ENCODE peak calls at places on chromosomes 2 and 18, in four cellular contexts. U is HTR-8/SVneo; Y is activated CD4-positive, alpha-beta T cell treated with anti-CD3 and anti-CD28 coated beads for 36 hours; D is kidney tubule cell. H is an unnamed sample.

GRCh38 chr18:35289293-35290069 is 548 bp downstream of the ZSCAN30 start:
- DNase-seq in U (peak), Y (peak), D (peak), H (peak)

GRCh38 chr2:9800975-9801723 is 42.1 kb upstream of the TAF1B start:
- DNase-seq in U (peak), Y (peak), D (no peak), H (no peak)

GRCh38 chr2:183063083-183063482 is 15.5 kb upstream of the DUSP19 start:
- DNase-seq in U (no peak), Y (no peak), D (peak), H (no peak)

GRCh38 chr2:31987454-31987853 is 23.4 kb downstream of the MEMO1 start:
- DNase-seq in U (no peak), Y (peak), D (peak), H (no peak)

GRCh38 chr2:55771612-55772011 is 78.0 kb upstream of the PNPT1 start:
- DNase-seq in U (peak), Y (no peak), D (peak), H (peak)

GRCh38 chr2:86790134-86790827 is 432 bp downstream of the CD8A start:
- DNase-seq in U (no peak), Y (peak), D (no peak), H (no peak)

GRCh38 chr2:237042101-237042500 is 43.6 kb upstream of the COPS8 start:
- DNase-seq in U (no peak), Y (no peak), D (no peak), H (no peak)

GRCh38 chr2:223469270-223470057 is 132.7 kb downstream of the SCG2 start:
- DNase-seq in U (peak), Y (no peak), D (peak), H (no peak)

GRCh38 chr2:234679766-234680687 is 183.1 kb upstream of the ARL4C start:
- DNase-seq in U (peak), Y (no peak), D (peak), H (no peak)

GRCh38 chr2:47083485-47083884 is 71.6 kb downstream of the STPG4 start:
- DNase-seq in U (no peak), Y (no peak), D (no peak), H (no peak)

GRCh38 chr18:35478520-35479435 is 19.0 kb downstream of the INO80C start:
- DNase-seq in U (peak), Y (peak), D (peak), H (no peak)

GRCh38 chr2:152175012-152175367 is 573 bp downstream of the STAM2 start:
- DNase-seq in U (no peak), Y (no peak), D (no peak), H (no peak)

GRCh38 chr2:205245652-205246051 is 436.6 kb upstream of the NRP2 start:
- DNase-seq in U (no peak), Y (no peak), D (peak), H (no peak)

GRCh38 chr2:208366215-208367132 is 40.1 kb upstream of the PTH2R start:
- DNase-seq in U (no peak), Y (no peak), D (no peak), H (no peak)

GRCh38 chr2:237665713-237666143 is 38.3 kb downstream of the LRRFIP1 start:
- DNase-seq in U (no peak), Y (no peak), D (peak), H (peak)

GRCh38 chr2:149467461-149467860 is 120.1 kb downstream of the MMADHC start:
- DNase-seq in U (no peak), Y (no peak), D (no peak), H (no peak)

GRCh38 chr2:119227346-119227745 is 3.7 kb downstream of the STEAP3 start:
- DNase-seq in U (no peak), Y (no peak), D (no peak), H (no peak)

GRCh38 chr2:84879595-84880394 is 1.1 kb downstream of the TRABD2A start:
- DNase-seq in U (no peak), Y (peak), D (no peak), H (peak)

GRCh38 chr2:200735061-200735460 is 76.6 kb upstream of the BZW1 start:
- DNase-seq in U (no peak), Y (peak), D (peak), H (no peak)

GRCh38 chr2:48346124-48346536 is 183.8 kb upstream of the STON1 start:
- DNase-seq in U (peak), Y (no peak), D (peak), H (peak)

GRCh38 chr2:221573430-221574230 is 1.5 kb upstream of the EPHA4 start:
- DNase-seq in U (peak), Y (peak), D (peak), H (peak)

H was measured in NCI-H82.